ENCODE peak calls at places on chromosomes 2 and 18, in eight cellular contexts. One of them, this sample, is unnamed.

GRCh38 chr2:220665108-220665471 is 907.0 kb downstream of the EPHA4 start:
- DNase-seq in A549: no peak
- DNase-seq in colonic mucosa: no peak
- DNase-seq in brain microvascular endothelial cell: no peak
- DNase-seq in endothelial cell: no peak
- DNase-seq in mesothelial cell of epicardium: no peak
- DNase-seq in CD4-positive, alpha-beta T cell: no peak
- DNase-seq in cardiac fibroblast: no peak
- DNase-seq in this sample: no peak

GRCh38 chr2:236338495-236339184 is 74.4 kb upstream of the ASB18 start:
- DNase-seq in A549: no peak
- DNase-seq in colonic mucosa: no peak
- DNase-seq in brain microvascular endothelial cell: peak; percentile 50
- DNase-seq in endothelial cell: peak; percentile 71
- DNase-seq in mesothelial cell of epicardium: no peak
- DNase-seq in CD4-positive, alpha-beta T cell: no peak
- DNase-seq in cardiac fibroblast: no peak
- DNase-seq in this sample: no peak

GRCh38 chr2:238203104-238203972 is at the start of gene ILKAP:
- DNase-seq in A549: peak; percentile 81
- DNase-seq in colonic mucosa: peak; percentile 89
- DNase-seq in brain microvascular endothelial cell: peak; percentile 52
- DNase-seq in endothelial cell: peak; percentile 91
- DNase-seq in mesothelial cell of epicardium: peak; percentile 89
- DNase-seq in CD4-positive, alpha-beta T cell: peak; percentile 86
- DNase-seq in cardiac fibroblast: peak; percentile 75
- DNase-seq in this sample: peak; percentile 96

GRCh38 chr18:56433919-56434318 is 204.5 kb downstream of the TXNL1 start:
- DNase-seq in A549: no peak
- DNase-seq in colonic mucosa: no peak
- DNase-seq in brain microvascular endothelial cell: no peak
- DNase-seq in endothelial cell: no peak
- DNase-seq in mesothelial cell of epicardium: no peak
- DNase-seq in CD4-positive, alpha-beta T cell: no peak
- DNase-seq in cardiac fibroblast: no peak
- DNase-seq in this sample: no peak

GRCh38 chr18:48116873-48117630 is 186.6 kb upstream of the SMAD2 start:
- DNase-seq in A549: no peak
- DNase-seq in colonic mucosa: no peak
- DNase-seq in brain microvascular endothelial cell: no peak
- DNase-seq in endothelial cell: no peak
- DNase-seq in mesothelial cell of epicardium: no peak
- DNase-seq in CD4-positive, alpha-beta T cell: no peak
- DNase-seq in cardiac fibroblast: no peak
- DNase-seq in this sample: no peak

GRCh38 chr18:26925313-26925712 is 59.8 kb upstream of the AQP4 start:
- DNase-seq in A549: no peak
- DNase-seq in colonic mucosa: no peak
- DNase-seq in brain microvascular endothelial cell: no peak
- DNase-seq in endothelial cell: no peak
- DNase-seq in mesothelial cell of epicardium: no peak
- DNase-seq in CD4-positive, alpha-beta T cell: no peak
- DNase-seq in cardiac fibroblast: no peak
- DNase-seq in this sample: no peak

GRCh38 chr18:28168725-28169124 is 8.2 kb downstream of the CDH2 start:
- DNase-seq in A549: no peak
- DNase-seq in colonic mucosa: no peak
- DNase-seq in brain microvascular endothelial cell: no peak
- DNase-seq in endothelial cell: no peak
- DNase-seq in mesothelial cell of epicardium: no peak
- DNase-seq in CD4-positive, alpha-beta T cell: no peak
- DNase-seq in cardiac fibroblast: no peak
- DNase-seq in this sample: no peak

GRCh38 chr18:64202229-64202835 is 53.4 kb upstream of the LINC00305 start:
- DNase-seq in A549: no peak
- DNase-seq in colonic mucosa: no peak
- DNase-seq in brain microvascular endothelial cell: no peak
- DNase-seq in endothelial cell: no peak
- DNase-seq in mesothelial cell of epicardium: no peak
- DNase-seq in CD4-positive, alpha-beta T cell: no peak
- DNase-seq in cardiac fibroblast: no peak
- DNase-seq in this sample: no peak

GRCh38 chr18:63249781-63250180 is 69.8 kb downstream of the BCL2 start:
- DNase-seq in A549: no peak
- DNase-seq in colonic mucosa: peak; percentile 53
- DNase-seq in brain microvascular endothelial cell: no peak
- DNase-seq in endothelial cell: no peak
- DNase-seq in mesothelial cell of epicardium: no peak
- DNase-seq in CD4-positive, alpha-beta T cell: no peak
- DNase-seq in cardiac fibroblast: no peak
- DNase-seq in this sample: no peak

GRCh38 chr2:197168705-197169104 is 141.9 kb downstream of the ANKRD44 start:
- DNase-seq in A549: peak; percentile 75
- DNase-seq in colonic mucosa: peak; percentile 84
- DNase-seq in brain microvascular endothelial cell: peak; percentile 76
- DNase-seq in endothelial cell: peak; percentile 78
- DNase-seq in mesothelial cell of epicardium: peak; percentile 47
- DNase-seq in CD4-positive, alpha-beta T cell: peak; percentile 54
- DNase-seq in cardiac fibroblast: peak; percentile 84
- DNase-seq in this sample: no peak

GRCh38 chr18:8177330-8178016 is 431.8 kb upstream of the RAB12 start:
- DNase-seq in A549: peak; percentile 35
- DNase-seq in colonic mucosa: no peak
- DNase-seq in brain microvascular endothelial cell: peak; percentile 45
- DNase-seq in endothelial cell: no peak
- DNase-seq in mesothelial cell of epicardium: no peak
- DNase-seq in CD4-positive, alpha-beta T cell: no peak
- DNase-seq in cardiac fibroblast: peak; percentile 38
- DNase-seq in this sample: no peak

GRCh38 chr18:3528251-3528650 is 78.3 kb downstream of the TGIF1 start:
- DNase-seq in A549: no peak
- DNase-seq in colonic mucosa: no peak
- DNase-seq in brain microvascular endothelial cell: no peak
- DNase-seq in endothelial cell: no peak
- DNase-seq in mesothelial cell of epicardium: no peak
- DNase-seq in CD4-positive, alpha-beta T cell: no peak
- DNase-seq in cardiac fibroblast: no peak
- DNase-seq in this sample: no peak

GRCh38 chr2:27431395-27431794 is 3.0 kb downstream of the NRBP1 start:
- DNase-seq in A549: no peak
- DNase-seq in colonic mucosa: no peak
- DNase-seq in brain microvascular endothelial cell: peak; percentile 43
- DNase-seq in endothelial cell: no peak
- DNase-seq in mesothelial cell of epicardium: no peak
- DNase-seq in CD4-positive, alpha-beta T cell: no peak
- DNase-seq in cardiac fibroblast: peak; percentile 73
- DNase-seq in this sample: no peak

GRCh38 chr2:206115026-206115578 is 29.1 kb upstream of the INO80D start:
- DNase-seq in A549: peak; percentile 34
- DNase-seq in colonic mucosa: no peak
- DNase-seq in brain microvascular endothelial cell: no peak
- DNase-seq in endothelial cell: no peak
- DNase-seq in mesothelial cell of epicardium: no peak
- DNase-seq in CD4-positive, alpha-beta T cell: no peak
- DNase-seq in cardiac fibroblast: no peak
- DNase-seq in this sample: peak; percentile 30

GRCh38 chr18:6746386-6746960 is 17.0 kb downstream of the ARHGAP28 start:
- DNase-seq in A549: no peak
- DNase-seq in colonic mucosa: no peak
- DNase-seq in brain microvascular endothelial cell: no peak
- DNase-seq in endothelial cell: no peak
- DNase-seq in mesothelial cell of epicardium: no peak
- DNase-seq in CD4-positive, alpha-beta T cell: no peak
- DNase-seq in cardiac fibroblast: peak; percentile 26
- DNase-seq in this sample: no peak

GRCh38 chr2:62570861-62571698 is 65.1 kb upstream of the TMEM17 start:
- DNase-seq in A549: peak; percentile 63
- DNase-seq in colonic mucosa: peak; percentile 30
- DNase-seq in brain microvascular endothelial cell: no peak
- DNase-seq in endothelial cell: peak; percentile 5
- DNase-seq in mesothelial cell of epicardium: no peak
- DNase-seq in CD4-positive, alpha-beta T cell: no peak
- DNase-seq in cardiac fibroblast: peak; percentile 19
- DNase-seq in this sample: no peak

GRCh38 chr2:180618570-180618969 is 361.8 kb upstream of the UBE2E3 start:
- DNase-seq in A549: no peak
- DNase-seq in colonic mucosa: no peak
- DNase-seq in brain microvascular endothelial cell: peak; percentile 60
- DNase-seq in endothelial cell: no peak
- DNase-seq in mesothelial cell of epicardium: no peak
- DNase-seq in CD4-positive, alpha-beta T cell: no peak
- DNase-seq in cardiac fibroblast: peak; percentile 79
- DNase-seq in this sample: no peak

DNA sequence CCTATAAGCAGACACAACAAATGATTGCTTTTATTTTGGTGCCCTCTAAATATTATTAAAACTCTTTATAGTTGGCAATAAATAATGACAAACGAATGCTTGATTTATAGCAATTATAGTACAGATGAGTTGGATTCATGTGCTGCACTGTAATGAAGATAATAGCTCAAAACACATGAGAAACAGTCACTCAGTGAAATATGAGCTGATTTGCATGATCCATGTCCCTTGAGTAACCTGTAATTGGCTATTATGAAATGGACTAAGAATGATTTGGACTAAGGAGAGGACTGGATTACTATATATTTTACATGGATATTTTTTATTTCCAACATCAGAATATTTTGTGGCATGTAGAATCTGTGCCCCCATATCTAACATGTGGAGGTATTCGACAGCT is 365.6 kb upstream of the UBE2E3 start:
- DNase-seq in A549: no peak
- DNase-seq in colonic mucosa: no peak
- DNase-seq in brain microvascular endothelial cell: no peak
- DNase-seq in endothelial cell: no peak
- DNase-seq in mesothelial cell of epicardium: no peak
- DNase-seq in CD4-positive, alpha-beta T cell: no peak
- DNase-seq in cardiac fibroblast: no peak
- DNase-seq in this sample: no peak
- TF ChIP-seq CTCF in A549: no peak
- TF ChIP-seq CTCF in colonic mucosa: no peak
- TF ChIP-seq CTCF in brain microvascular endothelial cell: no peak
- TF ChIP-seq CTCF in endothelial cell: no peak
- TF ChIP-seq CTCF in mesothelial cell of epicardium: no peak
- TF ChIP-seq CTCF in CD4-positive, alpha-beta T cell: no peak
- TF ChIP-seq CTCF in cardiac fibroblast: no peak
- TF ChIP-seq CTCF in this sample: no peak

GRCh38 chr2:9951522-9952285 is at the start of gene GRHL1:
- DNase-seq in A549: peak; percentile 92
- DNase-seq in colonic mucosa: peak; percentile 93
- DNase-seq in brain microvascular endothelial cell: peak; percentile 80
- DNase-seq in endothelial cell: peak; percentile 92
- DNase-seq in mesothelial cell of epicardium: peak; percentile 95
- DNase-seq in CD4-positive, alpha-beta T cell: peak; percentile 88
- DNase-seq in cardiac fibroblast: peak; percentile 89
- DNase-seq in this sample: peak; percentile 97

GRCh38 chr2:9949239-9949991 is 2.1 kb upstream of the GRHL1 start:
- DNase-seq in A549: no peak
- DNase-seq in colonic mucosa: no peak
- DNase-seq in brain microvascular endothelial cell: no peak
- DNase-seq in endothelial cell: no peak
- DNase-seq in mesothelial cell of epicardium: no peak
- DNase-seq in CD4-positive, alpha-beta T cell: no peak
- DNase-seq in cardiac fibroblast: no peak
- DNase-seq in this sample: no peak

GRCh38 chr2:9951272-9951521 is 296 bp upstream of the GRHL1 start:
- DNase-seq in A549: no peak
- DNase-seq in colonic mucosa: no peak
- DNase-seq in brain microvascular endothelial cell: no peak
- DNase-seq in endothelial cell: no peak
- DNase-seq in mesothelial cell of epicardium: no peak
- DNase-seq in CD4-positive, alpha-beta T cell: no peak
- DNase-seq in cardiac fibroblast: no peak
- DNase-seq in this sample: no peak

GRCh38 chr2:9949992-9950520 is 1.4 kb upstream of the GRHL1 start:
- DNase-seq in A549: no peak
- DNase-seq in colonic mucosa: no peak
- DNase-seq in brain microvascular endothelial cell: no peak
- DNase-seq in endothelial cell: no peak
- DNase-seq in mesothelial cell of epicardium: no peak
- DNase-seq in CD4-positive, alpha-beta T cell: no peak
- DNase-seq in cardiac fibroblast: no peak
- DNase-seq in this sample: no peak

GRCh38 chr2:9950521-9951271 is 797 bp upstream of the GRHL1 start:
- DNase-seq in A549: no peak
- DNase-seq in colonic mucosa: peak; percentile 32
- DNase-seq in brain microvascular endothelial cell: no peak
- DNase-seq in endothelial cell: peak; percentile 42
- DNase-seq in mesothelial cell of epicardium: peak; percentile 66
- DNase-seq in CD4-positive, alpha-beta T cell: peak; percentile 32
- DNase-seq in cardiac fibroblast: no peak
- DNase-seq in this sample: no peak
- TF ChIP-seq CTCF in A549: no peak
- TF ChIP-seq CTCF in colonic mucosa: no peak
- TF ChIP-seq CTCF in brain microvascular endothelial cell: no peak
- TF ChIP-seq CTCF in endothelial cell: no peak
- TF ChIP-seq CTCF in mesothelial cell of epicardium: no peak
- TF ChIP-seq CTCF in CD4-positive, alpha-beta T cell: no peak
- TF ChIP-seq CTCF in cardiac fibroblast: no peak
- TF ChIP-seq CTCF in this sample: peak; percentile 24

GRCh38 chr2:81389203-81389602 is 1084.7 kb upstream of the LRRTM1 start:
- DNase-seq in A549: peak; percentile 19
- DNase-seq in colonic mucosa: no peak
- DNase-seq in brain microvascular endothelial cell: no peak
- DNase-seq in endothelial cell: no peak
- DNase-seq in mesothelial cell of epicardium: no peak
- DNase-seq in CD4-positive, alpha-beta T cell: no peak
- DNase-seq in cardiac fibroblast: peak; percentile 2
- DNase-seq in this sample: no peak
- TF ChIP-seq CTCF in A549: no peak
- TF ChIP-seq CTCF in colonic mucosa: no peak
- TF ChIP-seq CTCF in brain microvascular endothelial cell: no peak
- TF ChIP-seq CTCF in endothelial cell: no peak
- TF ChIP-seq CTCF in mesothelial cell of epicardium: no peak
- TF ChIP-seq CTCF in CD4-positive, alpha-beta T cell: no peak
- TF ChIP-seq CTCF in cardiac fibroblast: peak; percentile 9
- TF ChIP-seq CTCF in this sample: no peak

GRCh38 chr18:22987547-22988182 is 54.5 kb downstream of the RBBP8 start:
- DNase-seq in A549: no peak
- DNase-seq in colonic mucosa: peak; percentile 25
- DNase-seq in brain microvascular endothelial cell: no peak
- DNase-seq in endothelial cell: no peak
- DNase-seq in mesothelial cell of epicardium: no peak
- DNase-seq in CD4-positive, alpha-beta T cell: no peak
- DNase-seq in cardiac fibroblast: no peak
- DNase-seq in this sample: no peak

GRCh38 chr18:22985250-22985649 is 52.1 kb downstream of the RBBP8 start:
- DNase-seq in A549: no peak
- DNase-seq in colonic mucosa: no peak
- DNase-seq in brain microvascular endothelial cell: no peak
- DNase-seq in endothelial cell: no peak
- DNase-seq in mesothelial cell of epicardium: no peak
- DNase-seq in CD4-positive, alpha-beta T cell: no peak
- DNase-seq in cardiac fibroblast: no peak
- DNase-seq in this sample: no peak

GRCh38 chr18:22981274-22982133 is 48.4 kb downstream of the RBBP8 start:
- DNase-seq in A549: no peak
- DNase-seq in colonic mucosa: no peak
- DNase-seq in brain microvascular endothelial cell: no peak
- DNase-seq in endothelial cell: no peak
- DNase-seq in mesothelial cell of epicardium: no peak
- DNase-seq in CD4-positive, alpha-beta T cell: no peak
- DNase-seq in cardiac fibroblast: no peak
- DNase-seq in this sample: no peak

GRCh38 chr18:22980394-22980793 is 47.3 kb downstream of the RBBP8 start:
- DNase-seq in A549: no peak
- DNase-seq in colonic mucosa: no peak
- DNase-seq in brain microvascular endothelial cell: no peak
- DNase-seq in endothelial cell: no peak
- DNase-seq in mesothelial cell of epicardium: no peak
- DNase-seq in CD4-positive, alpha-beta T cell: no peak
- DNase-seq in cardiac fibroblast: no peak
- DNase-seq in this sample: no peak

GRCh38 chr18:22983175-22983574 is 50.0 kb downstream of the RBBP8 start:
- DNase-seq in A549: peak; percentile 41
- DNase-seq in colonic mucosa: no peak
- DNase-seq in brain microvascular endothelial cell: no peak
- DNase-seq in endothelial cell: no peak
- DNase-seq in mesothelial cell of epicardium: no peak
- DNase-seq in CD4-positive, alpha-beta T cell: no peak
- DNase-seq in cardiac fibroblast: peak; percentile 74
- DNase-seq in this sample: no peak
- TF ChIP-seq CTCF in A549: peak; percentile 54
- TF ChIP-seq CTCF in colonic mucosa: peak; percentile 44
- TF ChIP-seq CTCF in brain microvascular endothelial cell: peak; percentile 29
- TF ChIP-seq CTCF in endothelial cell: peak; percentile 48
- TF ChIP-seq CTCF in mesothelial cell of epicardium: peak; percentile 56
- TF ChIP-seq CTCF in CD4-positive, alpha-beta T cell: peak; percentile 68
- TF ChIP-seq CTCF in cardiac fibroblast: peak; percentile 38
- TF ChIP-seq CTCF in this sample: peak; percentile 67